ENCODE peak calls at places on chromosomes 16 and 17, in five cellular contexts. One of them, this sample, is unnamed.

GRCh38 chr16:12060751-12061150 is 84.2 kb downstream of the SNX29 start:
- DNase-seq in SW 1271: no peak
- DNase-seq in AG09319: no peak
- DNase-seq in left kidney: peak
- DNase-seq in NCI-H1417: no peak
- DNase-seq in this sample: no peak

GRCh38 chr17:49557204-49558024 is 18.3 kb upstream of the NXPH3 start:
- DNase-seq in SW 1271: peak
- DNase-seq in AG09319: no peak
- DNase-seq in left kidney: peak
- DNase-seq in NCI-H1417: peak
- DNase-seq in this sample: peak

GRCh38 chr17:45428050-45428953 is 4.4 kb downstream of the ARHGAP27 start:
- DNase-seq in SW 1271: peak
- DNase-seq in AG09319: no peak
- DNase-seq in left kidney: peak
- DNase-seq in NCI-H1417: peak
- DNase-seq in this sample: peak

GRCh38 chr16:89863741-89864391 is 9.5 kb upstream of the TCF25 start:
- DNase-seq in SW 1271: no peak
- DNase-seq in AG09319: no peak
- DNase-seq in left kidney: no peak
- DNase-seq in NCI-H1417: no peak
- DNase-seq in this sample: no peak

GRCh38 chr17:61720016-61720795 is 129.2 kb upstream of the NACA2 start:
- DNase-seq in SW 1271: no peak
- DNase-seq in AG09319: no peak
- DNase-seq in left kidney: no peak
- DNase-seq in NCI-H1417: no peak
- DNase-seq in this sample: no peak

GRCh38 chr16:68319185-68319908 is 8.5 kb downstream of the PRMT7 start:
- DNase-seq in SW 1271: no peak
- DNase-seq in AG09319: no peak
- DNase-seq in left kidney: no peak
- DNase-seq in NCI-H1417: no peak
- DNase-seq in this sample: no peak

GRCh38 chr17:32819035-32819434 is 57.9 kb downstream of the MYO1D start:
- DNase-seq in SW 1271: no peak
- DNase-seq in AG09319: peak
- DNase-seq in left kidney: no peak
- DNase-seq in NCI-H1417: no peak
- DNase-seq in this sample: no peak

GRCh38 chr16:79099701-79100100 is 500.8 kb downstream of the MAF start:
- DNase-seq in SW 1271: no peak
- DNase-seq in AG09319: no peak
- DNase-seq in left kidney: no peak
- DNase-seq in NCI-H1417: no peak
- DNase-seq in this sample: no peak

GRCh38 chr16:49472598-49472997 is 99.0 kb downstream of the C16orf78 start:
- DNase-seq in SW 1271: no peak
- DNase-seq in AG09319: no peak
- DNase-seq in left kidney: no peak
- DNase-seq in NCI-H1417: no peak
- DNase-seq in this sample: peak

GRCh38 chr16:54289242-54290051 is 2.9 kb upstream of the IRX3 start:
- DNase-seq in SW 1271: no peak
- DNase-seq in AG09319: no peak
- DNase-seq in left kidney: peak
- DNase-seq in NCI-H1417: no peak
- DNase-seq in this sample: no peak

This sample was measured in islet precursor cell.